ENCODE peak calls at places on chromosomes 6 and 20, in five cellular contexts. P, T, M, W and B are unnamed samples.

GRCh38 chr6:97842536-97842935 is 559.5 kb upstream of the MMS22L start:
- DNase-seq in M (no peak), P (no peak), W (no peak), T (no peak), B (no peak)

GRCh38 chr6:47253136-47253535 is 56.6 kb downstream of the TNFRSF21 start:
- DNase-seq in M (no peak), P (no peak), W (no peak), T (no peak), B (no peak)

GRCh38 chr20:34768105-34768504 is 57.3 kb downstream of the NCOA6 start:
- DNase-seq in P (no peak), W (no peak), M (peak), T (no peak), B (no peak)

GRCh38 chr6:10882654-10883053 is 813 bp upstream of the GCM2 start:
- DNase-seq in P (peak), M (no peak), W (no peak), T (no peak), B (no peak)

GRCh38 chr6:9388596-9388995 is 953.3 kb upstream of the SLC35B3 start:
- DNase-seq in M (no peak), W (no peak), T (no peak), P (no peak), B (no peak)

GRCh38 chr20:64159711-64160110 is 4.5 kb upstream of the MYT1 start:
- DNase-seq in W (no peak), M (no peak), P (no peak), T (no peak), B (no peak)

GRCh38 chr6:139282684-139283083 is 9.1 kb downstream of the TXLNB start:
- DNase-seq in M (no peak), W (no peak), T (no peak), P (no peak), B (no peak)

GRCh38 chr6:33164176-33164575 is 28.1 kb downstream of the COL11A2 start:
- DNase-seq in T (no peak), M (no peak), W (no peak), P (no peak), B (no peak)

GRCh38 chr20:4924032-4924431 is 77.3 kb downstream of the SLC23A2 start:
- DNase-seq in W (no peak), M (no peak), T (no peak), P (no peak), B (no peak)

GRCh38 chr6:146598785-146599405 is at the start of gene ADGB:
- DNase-seq in T (no peak), W (no peak), M (peak), P (peak), B (peak)

GRCh38 chr6:165117121-165117520 is 192.3 kb downstream of the C6orf118 start:
- DNase-seq in T (no peak), P (no peak), M (no peak), W (no peak), B (no peak)

GRCh38 chr6:14881399-14881798 is 364.5 kb upstream of the JARID2 start:
- DNase-seq in W (no peak), T (no peak), P (no peak), M (no peak), B (no peak)

GRCh38 chr6:13011612-13012146 is 295.1 kb downstream of the PHACTR1 start:
- DNase-seq in M (no peak), T (no peak), W (no peak), P (no peak), B (no peak)

GRCh38 chr20:5657190-5657872 is 92.9 kb upstream of the SHLD1 start:
- DNase-seq in W (no peak), M (peak), T (no peak), P (peak), B (peak)

GRCh38 chr6:139468178-139468577 is 93.7 kb upstream of the CITED2 start:
- DNase-seq in P (no peak), T (no peak), W (no peak), M (no peak), B (no peak)

GRCh38 chr6:149433405-149433804 is 33.3 kb downstream of the SUMO4 start:
- DNase-seq in M (no peak), T (no peak), W (no peak), P (no peak), B (no peak)

GRCh38 chr6:149431905-149432775 is 32.1 kb downstream of the SUMO4 start:
- DNase-seq in P (peak), M (no peak), T (peak), W (peak), B (peak)

GRCh38 chr6:149428606-149429005 is 28.5 kb downstream of the SUMO4 start:
- DNase-seq in M (no peak), T (no peak), P (no peak), W (no peak), B (no peak)

GRCh38 chr6:149425754-149426153 is 25.7 kb downstream of the SUMO4 start:
- DNase-seq in M (no peak), T (no peak), W (no peak), P (no peak), B (no peak)

GRCh38 chr6:149429427-149430360 is 29.6 kb downstream of the SUMO4 start:
- DNase-seq in P (no peak), M (no peak), W (no peak), T (no peak), B (no peak)
- TF ChIP-seq CTCF in P (no peak), M (no peak), W (no peak), T (no peak), B (no peak)

DNA sequence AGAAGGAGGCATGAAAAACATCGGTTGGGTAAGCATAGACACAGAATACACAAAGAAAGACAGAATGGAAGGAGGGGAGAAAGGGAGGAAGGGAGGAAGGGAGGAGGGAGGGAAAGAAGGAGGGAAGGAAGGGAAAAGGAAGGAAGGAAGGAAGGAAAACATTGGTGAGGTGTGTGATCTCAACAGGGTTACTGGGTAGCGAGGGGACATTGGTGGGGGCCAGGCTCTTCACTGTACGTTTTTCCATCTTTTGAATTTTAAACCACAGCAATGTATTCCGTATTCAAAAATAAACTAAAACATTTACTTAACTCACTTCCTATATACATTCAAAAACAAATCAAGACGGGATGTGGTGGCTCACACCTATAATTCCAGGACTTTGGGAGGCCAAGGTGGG is 20.7 kb upstream of the BPIFA2 start:
- DNase-seq in T (no peak), M (no peak), P (no peak), W (no peak), B (no peak)
- TF ChIP-seq CTCF in T (no peak), M (no peak), P (no peak), W (no peak), B (no peak)

GRCh38 chr6:17012421-17013225 is 89.2 kb upstream of the STMND1 start:
- DNase-seq in M (peak), W (no peak), T (no peak), P (peak), B (no peak)
- TF ChIP-seq CTCF in M (peak), W (no peak), T (no peak), P (no peak), B (no peak)

GRCh38 chr6:127641905-127642304 is 64.9 kb downstream of the C6orf58 start:
- DNase-seq in W (no peak), P (peak), T (no peak), M (no peak), B (no peak)
- TF ChIP-seq CTCF in W (peak), P (peak), T (peak), M (peak), B (peak)

DNA sequence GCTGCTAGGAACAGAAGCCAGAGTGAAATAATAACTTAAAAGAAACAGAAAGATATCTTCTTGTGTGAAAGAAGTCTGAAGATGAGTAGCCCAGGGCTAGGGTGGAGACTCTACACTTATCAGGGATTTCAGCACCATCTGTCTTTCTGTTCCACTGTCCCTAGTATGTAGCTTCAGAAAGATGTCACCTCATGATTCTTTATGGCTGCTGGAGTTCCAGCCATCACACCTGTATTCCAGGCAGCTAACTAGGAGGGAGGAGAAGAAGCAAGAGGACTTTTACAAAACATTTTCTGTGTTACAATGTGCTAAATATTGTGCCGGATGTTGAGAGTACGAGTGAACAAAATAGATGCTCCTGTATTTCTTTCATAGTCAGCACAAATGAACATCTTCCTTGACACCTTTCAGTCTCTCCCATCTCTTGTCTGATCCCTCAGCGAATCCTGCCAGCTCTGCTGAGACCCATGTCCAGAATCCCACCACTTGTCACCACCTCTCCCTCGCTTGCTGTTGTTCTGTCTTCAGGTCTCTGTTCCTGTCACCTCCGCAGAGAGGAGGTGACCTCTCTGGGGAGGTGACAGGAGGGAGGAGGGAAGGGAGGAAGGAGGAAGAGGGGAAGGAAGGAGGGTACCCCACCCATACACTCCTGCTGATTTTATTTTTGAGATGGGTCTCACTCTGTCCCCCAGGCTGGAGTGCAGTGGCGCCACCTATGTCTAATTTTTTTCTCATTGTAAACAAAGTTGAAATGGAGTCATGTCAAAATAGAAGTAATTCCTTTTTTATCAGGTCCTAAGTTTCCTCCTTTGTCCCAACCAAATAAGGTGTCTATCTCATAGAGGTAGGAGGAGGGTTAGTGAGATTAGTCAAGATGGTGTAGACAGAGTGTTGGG is 188.9 kb downstream of the TFAP2C start:
- DNase-seq in W (no peak), M (no peak), P (no peak), T (no peak), B (no peak)
- TF ChIP-seq CTCF in W (no peak), M (peak), P (no peak), T (no peak), B (no peak)

GRCh38 chr6:131968672-131969071 is 17.5 kb upstream of the CCN2 start:
- DNase-seq in W (no peak), M (no peak), P (no peak), T (no peak), B (no peak)

GRCh38 chr6:131972761-131973160 is 21.6 kb upstream of the CCN2 start:
- DNase-seq in P (no peak), M (no peak), W (no peak), T (no peak), B (no peak)

GRCh38 chr6:131966443-131966842 is 15.3 kb upstream of the CCN2 start:
- DNase-seq in M (no peak), T (no peak), W (no peak), P (no peak), B (no peak)

GRCh38 chr6:131967948-131968347 is 16.8 kb upstream of the CCN2 start:
- DNase-seq in P (no peak), W (no peak), T (no peak), M (no peak), B (no peak)

DNA sequence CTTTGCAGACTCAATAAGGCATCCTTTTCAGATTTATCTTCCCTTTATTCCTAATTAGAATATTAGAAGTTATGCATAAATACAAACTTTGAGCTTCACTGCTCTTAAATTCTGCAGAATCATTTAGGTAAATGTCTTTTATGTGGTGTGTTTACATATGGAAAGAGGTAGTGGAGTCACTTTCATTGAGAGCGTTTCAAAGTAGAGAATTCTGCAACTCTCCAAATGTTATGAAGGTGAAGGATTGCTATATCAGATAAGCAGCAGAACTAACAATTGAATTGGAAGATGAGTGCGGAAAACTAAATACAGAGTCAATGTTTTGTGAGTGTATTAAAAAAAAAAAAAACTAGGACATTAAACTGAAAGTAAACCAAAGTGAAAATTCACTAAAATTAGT is 19.3 kb upstream of the CCN2 start:
- DNase-seq in P (no peak), W (no peak), M (no peak), T (no peak), B (no peak)
- TF ChIP-seq CTCF in P (no peak), W (no peak), M (no peak), T (no peak), B (no peak)